ENCODE peak calls at places on chromosomes 12 and 14, in nine cellular contexts. G, M, B, C, N, P, X, V and W are unnamed samples.

GRCh38 chr12:77299910-77300772 is 234.8 kb upstream of the E2F7 start:
- DNase-seq in G (no peak), M (peak; percentile 82), B (peak; percentile 79), C (no peak), N (peak; percentile 80), P (peak; percentile 58), X (peak; percentile 49), V (peak; percentile 55), W (peak; percentile 54)

GRCh38 chr12:103036581-103037214 is 79.2 kb downstream of the ASCL1 start:
- DNase-seq in G (no peak), M (no peak), B (no peak), C (peak; percentile 46), N (no peak), P (no peak), X (no peak), V (no peak), W (no peak)

GRCh38 chr12:123893276-123893675 is 79.4 kb downstream of the CCDC92 start:
- DNase-seq in G (no peak), M (no peak), B (no peak), C (no peak), N (no peak), P (no peak), X (no peak), V (no peak), W (no peak)

GRCh38 chr12:101490286-101490920 is 15.3 kb downstream of the SPIC start:
- DNase-seq in G (no peak), M (no peak), B (peak; percentile 33), C (peak; percentile 46), N (no peak), P (peak; percentile 2), X (no peak), V (no peak), W (peak; percentile 1)

GRCh38 chr14:85402546-85403162 is 127.3 kb upstream of the FLRT2 start:
- DNase-seq in G (no peak), M (peak; percentile 54), B (no peak), C (no peak), N (no peak), P (no peak), X (no peak), V (no peak), W (no peak)

GRCh38 chr14:65238456-65238855 is 136.1 kb upstream of the MAX start:
- DNase-seq in G (no peak), M (peak; percentile 91), B (peak; percentile 87), C (no peak), N (peak; percentile 88), P (peak; percentile 92), X (peak; percentile 94), V (peak; percentile 72), W (peak; percentile 89)

GRCh38 chr12:77060136-77060882 is 5.1 kb downstream of the E2F7 start:
- DNase-seq in G (no peak), M (no peak), B (no peak), C (peak; percentile 84), N (no peak), P (no peak), X (no peak), V (no peak), W (no peak)

GRCh38 chr12:68048648-68049297 is 59.5 kb downstream of the IFNG-AS1 start:
- DNase-seq in G (no peak), M (no peak), B (no peak), C (no peak), N (no peak), P (no peak), X (no peak), V (no peak), W (no peak)

GRCh38 chr12:31517994-31518393 is 72.9 kb downstream of the DENND5B start:
- DNase-seq in G (no peak), M (peak; percentile 26), B (peak; percentile 34), C (no peak), N (peak; percentile 43), P (peak; percentile 17), X (peak; percentile 15), V (no peak), W (no peak)

GRCh38 chr14:101858791-101859537 is 97.5 kb downstream of the PPP2R5C start:
- DNase-seq in G (no peak), M (no peak), B (no peak), C (no peak), N (no peak), P (no peak), X (no peak), V (no peak), W (no peak)

GRCh38 chr12:28110329-28110728 is 79.9 kb upstream of the CCDC91 start:
- DNase-seq in G (no peak), M (no peak), B (no peak), C (no peak), N (no peak), P (peak; percentile 27), X (no peak), V (no peak), W (no peak)

GRCh38 chr12:130557876-130558770 is 158.0 kb downstream of the RIMBP2 start:
- DNase-seq in G (no peak), M (no peak), B (no peak), C (no peak), N (no peak), P (no peak), X (no peak), V (no peak), W (no peak)

GRCh38 chr12:130446846-130447654 is 109.4 kb downstream of the PIWIL1 start:
- DNase-seq in G (no peak), M (no peak), B (no peak), C (no peak), N (no peak), P (no peak), X (no peak), V (no peak), W (no peak)

GRCh38 chr12:132493482-132494178 is 3.7 kb downstream of the FBRSL1 start:
- DNase-seq in G (no peak), M (no peak), B (no peak), C (no peak), N (no peak), P (no peak), X (no peak), V (no peak), W (no peak)

GRCh38 chr12:65634626-65635331 is 189.5 kb upstream of the HMGA2 start:
- DNase-seq in G (no peak), M (peak; percentile 70), B (no peak), C (no peak), N (peak; percentile 91), P (peak; percentile 52), X (peak; percentile 41), V (peak; percentile 85), W (peak; percentile 39)

GRCh38 chr12:12897286-12897685 is 5.9 kb downstream of the GPRC5A start:
- DNase-seq in G (no peak), M (no peak), B (no peak), C (no peak), N (no peak), P (no peak), X (no peak), V (no peak), W (no peak)

GRCh38 chr12:85866929-85867776 is 6.9 kb upstream of the NTS start:
- DNase-seq in G (peak; percentile 31), M (peak; percentile 44), B (peak; percentile 72), C (peak; percentile 58), N (peak; percentile 77), P (peak; percentile 85), X (peak; percentile 66), V (peak; percentile 76), W (peak; percentile 83)
- H3K4me3 ChIP-seq in G (no peak overlapping the region), M (no peak overlapping the region), B (no peak overlapping the region), C (no peak overlapping the region), N (no peak overlapping the region), P (no peak overlapping the region), X (no peak overlapping the region), V (no peak overlapping the region), W (no peak overlapping the region)

DNA sequence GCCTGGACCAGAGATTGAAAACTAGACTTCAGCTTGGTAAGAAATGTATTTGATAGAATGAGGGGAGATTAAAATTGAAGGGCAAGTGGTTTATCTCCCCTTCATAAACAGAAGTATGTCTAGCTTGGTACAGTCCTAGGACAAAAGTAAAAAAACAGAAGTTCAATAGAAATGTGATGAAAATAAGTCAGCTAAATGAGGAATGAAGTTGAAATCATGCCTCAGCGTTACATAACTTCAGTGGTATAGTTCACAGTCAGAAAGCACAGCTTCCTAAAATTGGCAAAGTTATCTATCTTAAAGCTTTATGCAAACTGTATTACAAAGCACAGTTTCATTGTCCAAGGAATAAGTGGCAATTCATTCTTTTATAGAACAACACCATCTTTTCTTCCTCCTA is 90.2 kb upstream of the SYT10 start:
- DNase-seq in G (no peak), M (no peak), B (no peak), C (no peak), N (no peak), P (no peak), X (no peak), V (no peak), W (no peak)
- H3K4me3 ChIP-seq in G (no peak overlapping the region), M (no peak overlapping the region), B (no peak overlapping the region), C (no peak overlapping the region), N (no peak overlapping the region), P (no peak overlapping the region), X (no peak overlapping the region), V (no peak overlapping the region), W (no peak overlapping the region)

DNA sequence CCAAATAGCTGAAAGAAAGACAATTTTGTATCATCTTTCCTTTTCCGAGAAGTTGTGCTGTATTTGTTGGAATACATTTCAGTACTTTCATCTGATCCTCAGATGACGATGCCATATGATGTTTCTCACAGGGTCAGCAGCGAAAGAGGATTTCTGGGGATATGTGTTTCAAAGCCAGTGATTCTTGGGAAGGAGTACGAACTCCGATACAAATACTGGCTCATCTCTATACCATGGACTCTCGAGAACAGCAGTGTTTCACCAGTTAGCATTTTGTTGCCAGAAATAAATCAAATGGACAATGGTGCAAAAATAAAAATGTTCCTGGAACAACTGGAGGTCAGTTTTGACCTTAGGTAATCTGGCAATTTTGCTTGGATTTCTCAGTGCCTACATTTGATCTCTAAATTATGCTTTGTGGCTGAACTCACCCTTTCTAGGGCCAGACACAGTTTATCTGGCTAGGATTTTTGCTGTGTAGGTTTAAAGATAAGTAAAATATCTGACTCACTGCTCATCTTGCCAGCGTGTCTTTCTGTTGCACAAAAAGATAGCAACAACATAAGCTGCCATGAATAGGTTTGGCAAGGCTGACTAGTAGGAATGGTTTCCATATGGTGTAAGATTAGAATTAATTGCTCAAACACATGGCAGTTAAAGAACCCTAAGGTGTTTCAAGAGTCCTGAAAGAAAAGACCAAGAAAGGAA is 11.0 kb upstream of the MGP start:
- DNase-seq in G (no peak), M (peak; percentile 89), B (peak; percentile 80), C (no peak), N (peak; percentile 84), P (peak; percentile 84), X (peak; percentile 67), V (peak; percentile 74), W (peak; percentile 92)
- H3K4me3 ChIP-seq in G (no peak overlapping the region), M (no peak overlapping the region), B (peak overlapping the region; percentile 5), C (no peak overlapping the region), N (no peak overlapping the region), P (no peak overlapping the region), X (no peak overlapping the region), V (no peak overlapping the region), W (no peak overlapping the region)

GRCh38 chr12:54549774-54550451 is 512 bp downstream of the PDE1B start:
- DNase-seq in G (no peak), M (no peak), B (no peak), C (no peak), N (peak; percentile 68), P (no peak), X (peak; percentile 40), V (no peak), W (no peak)
- H3K4me3 ChIP-seq in G (peak overlapping the region; percentile 28), M (peak overlapping the region; percentile 44), B (peak overlapping the region; percentile 40), C (no peak overlapping the region), N (peak overlapping the region; percentile 29), P (peak overlapping the region; percentile 7), X (peak overlapping the region; percentile 40), V (peak overlapping the region; percentile 39), W (peak overlapping the region; percentile 0)